ENCODE peak calls at places on chromosomes 7 and 10, in five cellular contexts. One of them, this sample, is unnamed.

GRCh38 chr7:106692450-106693051 is 31.6 kb upstream of the CCDC71L start:
- DNase-seq in IMR-90: no peak
- DNase-seq in A549: no peak
- DNase-seq in GM12878: no peak
- DNase-seq in K562: no peak
- DNase-seq in this sample: no peak

GRCh38 chr7:45574521-45575500 is 643 bp downstream of the ADCY1 start:
- DNase-seq in GM12878: no peak
- DNase-seq in A549: peak
- DNase-seq in IMR-90: peak
- DNase-seq in K562: no peak
- DNase-seq in this sample: no peak

GRCh38 chr10:79298403-79299244 is 48.6 kb upstream of the PPIF start:
- DNase-seq in GM12878: no peak
- DNase-seq in IMR-90: peak
- DNase-seq in K562: peak
- DNase-seq in A549: peak
- DNase-seq in this sample: peak

GRCh38 chr7:135801045-135801693 is 52.6 kb upstream of the FAM180A start:
- DNase-seq in IMR-90: peak
- DNase-seq in K562: peak
- DNase-seq in GM12878: peak
- DNase-seq in A549: peak
- DNase-seq in this sample: peak

GRCh38 chr10:3805791-3806381 is 20.9 kb upstream of the KLF6 start:
- DNase-seq in A549: peak
- DNase-seq in K562: peak
- DNase-seq in IMR-90: peak
- DNase-seq in GM12878: no peak
- DNase-seq in this sample: peak

GRCh38 chr7:522071-522937 is 2.7 kb upstream of the PDGFA start:
- DNase-seq in GM12878: peak
- DNase-seq in IMR-90: peak
- DNase-seq in K562: peak
- DNase-seq in A549: no peak
- DNase-seq in this sample: no peak

GRCh38 chr10:6068422-6068821 is 6.3 kb upstream of the IL2RA start:
- DNase-seq in IMR-90: no peak
- DNase-seq in A549: no peak
- DNase-seq in K562: no peak
- DNase-seq in GM12878: no peak
- DNase-seq in this sample: no peak

GRCh38 chr10:78541528-78542470 is 508.1 kb downstream of the RPS24 start:
- DNase-seq in A549: no peak
- DNase-seq in K562: no peak
- DNase-seq in GM12878: no peak
- DNase-seq in IMR-90: peak
- DNase-seq in this sample: no peak

GRCh38 chr10:79245539-79246208 is 101.6 kb upstream of the PPIF start:
- DNase-seq in K562: no peak
- DNase-seq in A549: no peak
- DNase-seq in GM12878: no peak
- DNase-seq in IMR-90: no peak
- DNase-seq in this sample: no peak

GRCh38 chr7:16934947-16935742 is 53.4 kb upstream of the AGR3 start:
- DNase-seq in GM12878: no peak
- DNase-seq in A549: peak
- DNase-seq in K562: no peak
- DNase-seq in IMR-90: peak
- DNase-seq in this sample: peak

GRCh38 chr10:1465993-1466764 is 271.1 kb downstream of the ADARB2 start:
- DNase-seq in K562: no peak
- DNase-seq in A549: no peak
- DNase-seq in IMR-90: no peak
- DNase-seq in GM12878: no peak
- DNase-seq in this sample: no peak

GRCh38 chr10:76643465-76643864 is 994.1 kb downstream of the KCNMA1 start:
- DNase-seq in K562: no peak
- DNase-seq in A549: no peak
- DNase-seq in IMR-90: no peak
- DNase-seq in GM12878: no peak
- DNase-seq in this sample: no peak

GRCh38 chr7:2926898-2927405 is 82.8 kb upstream of the GNA12 start:
- DNase-seq in K562: no peak
- DNase-seq in GM12878: no peak
- DNase-seq in A549: no peak
- DNase-seq in IMR-90: no peak
- DNase-seq in this sample: no peak

GRCh38 chr7:54349259-54349658 is 192.9 kb upstream of the VSTM2A start:
- DNase-seq in IMR-90: no peak
- DNase-seq in K562: no peak
- DNase-seq in A549: no peak
- DNase-seq in GM12878: no peak
- DNase-seq in this sample: no peak

GRCh38 chr10:89163265-89163995 is 43.7 kb downstream of the CH25H start:
- DNase-seq in IMR-90: no peak
- DNase-seq in A549: no peak
- DNase-seq in K562: no peak
- DNase-seq in GM12878: peak
- DNase-seq in this sample: no peak

GRCh38 chr7:30816291-30817059 is 45.3 kb downstream of the MINDY4 start:
- DNase-seq in GM12878: no peak
- DNase-seq in A549: no peak
- DNase-seq in IMR-90: no peak
- DNase-seq in K562: no peak
- DNase-seq in this sample: no peak

GRCh38 chr7:143487566-143487965 is 9.9 kb downstream of the TAS2R41 start:
- DNase-seq in A549: no peak
- DNase-seq in IMR-90: peak
- DNase-seq in GM12878: no peak
- DNase-seq in K562: no peak
- DNase-seq in this sample: no peak

GRCh38 chr7:88141025-88141424 is 78.8 kb downstream of the SRI start:
- DNase-seq in A549: no peak
- DNase-seq in IMR-90: no peak
- DNase-seq in GM12878: no peak
- DNase-seq in K562: no peak
- DNase-seq in this sample: no peak

GRCh38 chr7:22587322-22587721 is 87.3 kb upstream of the STEAP1B start:
- DNase-seq in K562: no peak
- DNase-seq in GM12878: no peak
- DNase-seq in IMR-90: no peak
- DNase-seq in A549: no peak
- DNase-seq in this sample: no peak

GRCh38 chr10:78442836-78443550 is 409.3 kb downstream of the RPS24 start:
- DNase-seq in GM12878: no peak
- DNase-seq in IMR-90: no peak
- DNase-seq in K562: no peak
- DNase-seq in A549: no peak
- DNase-seq in this sample: no peak

GRCh38 chr10:101071266-101071884 is 9.6 kb downstream of the KAZALD1 start:
- DNase-seq in K562: no peak
- DNase-seq in IMR-90: peak
- DNase-seq in A549: no peak
- DNase-seq in GM12878: peak
- DNase-seq in this sample: no peak

GRCh38 chr10:132375116-132375794 is 21.7 kb upstream of the PWWP2B start:
- DNase-seq in IMR-90: no peak
- DNase-seq in K562: peak
- DNase-seq in A549: no peak
- DNase-seq in GM12878: no peak
- DNase-seq in this sample: no peak

GRCh38 chr10:132554991-132555647 is 17.5 kb downstream of the INPP5A start:
- DNase-seq in K562: peak
- DNase-seq in GM12878: no peak
- DNase-seq in A549: no peak
- DNase-seq in IMR-90: no peak
- DNase-seq in this sample: no peak

GRCh38 chr10:15209827-15210509 is 41.5 kb upstream of the NMT2 start:
- DNase-seq in IMR-90: peak
- DNase-seq in A549: peak
- DNase-seq in GM12878: peak
- DNase-seq in K562: peak
- DNase-seq in this sample: peak

GRCh38 chr7:128831178-128831993 is 1.2 kb downstream of the FLNC start:
- DNase-seq in K562: peak
- DNase-seq in GM12878: no peak
- DNase-seq in IMR-90: peak
- DNase-seq in A549: no peak
- DNase-seq in this sample: no peak

GRCh38 chr10:102735065-102735562 is 8.6 kb upstream of the WBP1L start:
- DNase-seq in K562: peak
- DNase-seq in IMR-90: no peak
- DNase-seq in GM12878: no peak
- DNase-seq in A549: peak
- DNase-seq in this sample: no peak

GRCh38 chr10:3417096-3417495 is 244.5 kb upstream of the PITRM1 start:
- DNase-seq in A549: no peak
- DNase-seq in K562: no peak
- DNase-seq in GM12878: no peak
- DNase-seq in IMR-90: no peak
- DNase-seq in this sample: no peak

GRCh38 chr10:110461088-110461487 is 36.6 kb upstream of the DUSP5 start:
- DNase-seq in K562: no peak
- DNase-seq in GM12878: no peak
- DNase-seq in A549: no peak
- DNase-seq in IMR-90: no peak
- DNase-seq in this sample: no peak

GRCh38 chr7:39882148-39882784 is 67.8 kb upstream of the CDK13 start:
- DNase-seq in A549: no peak
- DNase-seq in IMR-90: no peak
- DNase-seq in GM12878: no peak
- DNase-seq in K562: no peak
- DNase-seq in this sample: no peak

GRCh38 chr7:2381227-2381626 is 22.2 kb upstream of the CHST12 start:
- DNase-seq in IMR-90: no peak
- DNase-seq in K562: no peak
- DNase-seq in A549: no peak
- DNase-seq in GM12878: no peak
- DNase-seq in this sample: no peak

DNA sequence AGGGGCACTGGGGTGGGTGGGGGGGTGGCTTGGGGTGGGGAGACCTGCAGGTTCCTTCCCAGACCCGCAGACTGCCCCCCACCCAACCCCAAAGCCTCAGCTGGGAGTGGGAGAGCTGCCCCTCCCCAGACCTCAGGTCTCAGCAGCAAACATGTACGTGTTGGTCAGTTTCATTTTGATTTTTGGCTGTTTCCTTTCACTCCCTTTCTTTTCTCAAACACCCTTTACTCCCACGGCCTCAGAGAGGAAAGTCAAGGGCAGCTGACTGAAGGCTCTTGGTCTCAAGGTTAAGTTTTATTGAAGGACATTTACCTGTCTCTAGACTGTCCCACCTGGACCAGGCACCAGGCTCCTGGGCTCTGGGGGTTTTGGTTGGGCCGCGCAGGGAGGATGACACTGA is 34.1 kb upstream of the HSPB1 start:
- DNase-seq in K562: no peak
- DNase-seq in IMR-90: no peak
- DNase-seq in GM12878: no peak
- DNase-seq in A549: no peak
- DNase-seq in this sample: no peak
- TF ChIP-seq RAD21 in K562: no peak
- TF ChIP-seq RAD21 in IMR-90: no peak
- TF ChIP-seq RAD21 in GM12878: no peak
- TF ChIP-seq RAD21 in A549: no peak
- TF ChIP-seq RAD21 in this sample: no peak

GRCh38 chr10:10865303-10865702 is 152.4 kb upstream of the CELF2 start:
- DNase-seq in A549: no peak
- DNase-seq in K562: no peak
- DNase-seq in IMR-90: peak
- DNase-seq in GM12878: no peak
- DNase-seq in this sample: no peak
- TF ChIP-seq RAD21 in A549: no peak
- TF ChIP-seq RAD21 in K562: no peak
- TF ChIP-seq RAD21 in IMR-90: no peak
- TF ChIP-seq RAD21 in GM12878: no peak
- TF ChIP-seq RAD21 in this sample: no peak

DNA sequence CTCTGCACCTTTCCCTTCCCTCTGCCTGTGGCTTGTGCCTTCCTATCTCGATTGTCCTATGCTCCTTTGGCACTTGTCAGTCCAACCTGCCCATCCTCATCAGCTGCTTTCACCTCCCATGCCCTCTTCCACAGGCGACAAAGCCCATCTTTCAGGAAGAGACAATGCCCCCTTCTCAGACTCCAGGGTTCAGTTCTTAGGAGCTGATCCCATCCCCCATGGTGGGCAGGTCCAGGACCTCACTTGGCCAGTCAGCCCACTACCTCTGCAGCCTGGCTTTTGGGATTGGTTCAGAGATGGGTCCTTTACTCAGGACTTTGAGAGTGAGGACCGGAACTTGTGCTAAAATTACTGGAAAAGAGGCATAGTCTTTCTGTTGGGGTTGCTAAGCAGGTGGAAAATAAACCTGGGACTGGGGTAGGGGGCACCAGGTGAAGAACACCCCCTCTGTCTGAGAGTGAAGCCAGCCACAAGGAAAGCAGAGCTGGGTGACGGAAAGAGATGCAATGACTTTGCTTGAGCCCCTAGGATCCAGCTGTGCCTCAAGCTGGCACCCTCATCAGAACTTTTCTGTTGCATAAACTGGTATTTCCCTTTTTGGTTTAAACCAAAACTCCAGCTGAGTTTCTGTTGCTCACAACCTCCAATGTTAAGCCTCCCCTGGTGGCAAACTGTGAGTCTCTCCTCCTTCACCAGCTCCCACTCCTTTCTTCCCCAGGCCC is 73.8 kb upstream of the NANOS1 start:
- DNase-seq in IMR-90: no peak
- DNase-seq in GM12878: no peak
- DNase-seq in K562: no peak
- DNase-seq in A549: no peak
- DNase-seq in this sample: no peak
- TF ChIP-seq RAD21 in IMR-90: no peak
- TF ChIP-seq RAD21 in GM12878: no peak
- TF ChIP-seq RAD21 in K562: no peak
- TF ChIP-seq RAD21 in A549: no peak
- TF ChIP-seq RAD21 in this sample: no peak

DNA sequence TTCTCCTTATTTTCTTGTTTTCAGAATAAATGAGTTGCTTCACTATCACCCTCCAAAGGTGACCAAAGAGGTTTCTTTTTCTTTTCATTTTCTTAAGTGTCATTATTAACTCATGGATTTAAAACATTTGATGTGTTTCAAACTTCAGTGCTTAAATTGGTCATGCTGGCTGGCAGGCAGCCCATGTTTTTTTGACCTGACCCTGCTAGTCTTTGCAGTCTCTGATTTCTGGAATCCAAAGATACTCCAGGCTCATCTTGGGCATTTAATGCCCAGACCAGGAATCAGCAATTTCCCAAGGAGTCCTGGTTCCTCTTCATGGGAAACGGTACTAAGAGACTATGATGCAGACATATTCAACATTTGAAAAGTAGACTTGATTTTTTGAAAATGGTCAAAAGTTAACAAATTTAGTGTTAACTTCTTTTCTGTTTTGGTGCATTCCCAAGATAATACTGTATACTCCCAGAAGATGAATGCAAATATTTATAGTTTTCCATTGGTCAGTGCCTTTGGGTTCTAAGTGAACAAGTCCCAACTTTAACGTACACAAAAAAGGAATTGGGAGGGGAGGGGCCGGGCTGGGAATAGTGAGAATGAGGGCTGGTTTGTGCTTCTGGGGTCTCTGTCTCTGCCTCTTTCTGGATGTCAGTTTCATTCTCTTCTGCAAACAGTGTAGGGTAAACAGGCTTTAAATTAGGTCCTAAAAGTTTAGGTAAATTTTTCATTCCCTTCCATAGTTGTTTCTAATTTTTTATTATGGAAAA is 19.8 kb downstream of the NUB1 start:
- DNase-seq in K562: no peak
- DNase-seq in A549: no peak
- DNase-seq in IMR-90: peak
- DNase-seq in GM12878: no peak
- DNase-seq in this sample: no peak
- TF ChIP-seq RAD21 in K562: no peak
- TF ChIP-seq RAD21 in A549: no peak
- TF ChIP-seq RAD21 in IMR-90: no peak
- TF ChIP-seq RAD21 in GM12878: no peak
- TF ChIP-seq RAD21 in this sample: no peak